ENCODE peak calls at places on chromosomes 4 and X, in nine cellular contexts. One of them, this sample, is unnamed.

GRCh38 chr4:1183985-1184773 is 11.8 kb upstream of the SPON2 start:
- DNase-seq in mucosa of descending colon: no peak
- DNase-seq in ovary: no peak
- DNase-seq in esophagus squamous epithelium: no peak
- DNase-seq in mammary epithelial cell: no peak
- DNase-seq in OCI-LY7: peak; percentile 23
- DNase-seq in tibial nerve: no peak
- DNase-seq in IMR-90: no peak
- DNase-seq in fibroblast of lung: no peak
- DNase-seq in this sample: no peak

GRCh38 chr4:140061194-140061593 is 92.8 kb downstream of the MAML3 start:
- DNase-seq in mammary epithelial cell: no peak
- DNase-seq in ovary: no peak
- DNase-seq in tibial nerve: no peak
- DNase-seq in IMR-90: peak; percentile 79
- DNase-seq in fibroblast of lung: peak; percentile 64
- DNase-seq in OCI-LY7: no peak
- DNase-seq in mucosa of descending colon: no peak
- DNase-seq in esophagus squamous epithelium: no peak
- DNase-seq in this sample: no peak

GRCh38 chr4:119097282-119097900 is 38.2 kb upstream of the MYOZ2 start:
- DNase-seq in esophagus squamous epithelium: no peak
- DNase-seq in IMR-90: no peak
- DNase-seq in fibroblast of lung: no peak
- DNase-seq in mucosa of descending colon: no peak
- DNase-seq in mammary epithelial cell: no peak
- DNase-seq in tibial nerve: no peak
- DNase-seq in ovary: no peak
- DNase-seq in OCI-LY7: no peak
- DNase-seq in this sample: no peak

GRCh38 chrX:134721766-134722532 is 63.7 kb upstream of the PLAC1 start:
- DNase-seq in ovary: no peak
- DNase-seq in OCI-LY7: no peak
- DNase-seq in mucosa of descending colon: no peak
- DNase-seq in tibial nerve: no peak
- DNase-seq in IMR-90: no peak
- DNase-seq in fibroblast of lung: no peak
- DNase-seq in esophagus squamous epithelium: no peak
- DNase-seq in mammary epithelial cell: no peak
- DNase-seq in this sample: no peak

GRCh38 chr4:166501941-166502382 is 628.9 kb downstream of the TLL1 start:
- DNase-seq in tibial nerve: no peak
- DNase-seq in mammary epithelial cell: no peak
- DNase-seq in ovary: no peak
- DNase-seq in IMR-90: no peak
- DNase-seq in esophagus squamous epithelium: no peak
- DNase-seq in OCI-LY7: peak; percentile 1
- DNase-seq in mucosa of descending colon: no peak
- DNase-seq in fibroblast of lung: peak; percentile 9
- DNase-seq in this sample: peak; percentile 67

GRCh38 chr4:120155287-120155686 is 88.6 kb upstream of the MAD2L1 start:
- DNase-seq in esophagus squamous epithelium: no peak
- DNase-seq in ovary: no peak
- DNase-seq in IMR-90: no peak
- DNase-seq in tibial nerve: no peak
- DNase-seq in mammary epithelial cell: no peak
- DNase-seq in OCI-LY7: no peak
- DNase-seq in fibroblast of lung: no peak
- DNase-seq in mucosa of descending colon: no peak
- DNase-seq in this sample: no peak

GRCh38 chrX:40912576-40912975 is 172.7 kb upstream of the USP9X start:
- DNase-seq in tibial nerve: no peak
- DNase-seq in esophagus squamous epithelium: no peak
- DNase-seq in IMR-90: no peak
- DNase-seq in ovary: no peak
- DNase-seq in mammary epithelial cell: peak; percentile 81
- DNase-seq in OCI-LY7: no peak
- DNase-seq in fibroblast of lung: no peak
- DNase-seq in mucosa of descending colon: no peak
- DNase-seq in this sample: no peak

GRCh38 chrX:31099536-31100090 is 27.8 kb upstream of the FTHL17 start:
- DNase-seq in esophagus squamous epithelium: no peak
- DNase-seq in OCI-LY7: no peak
- DNase-seq in mammary epithelial cell: peak; percentile 46
- DNase-seq in tibial nerve: no peak
- DNase-seq in mucosa of descending colon: no peak
- DNase-seq in ovary: no peak
- DNase-seq in fibroblast of lung: no peak
- DNase-seq in IMR-90: no peak
- DNase-seq in this sample: no peak

GRCh38 chr4:37453361-37454262 is 209.1 kb downstream of the NWD2 start:
- DNase-seq in mucosa of descending colon: peak; percentile 82
- DNase-seq in OCI-LY7: no peak
- DNase-seq in IMR-90: no peak
- DNase-seq in fibroblast of lung: peak; percentile 32
- DNase-seq in mammary epithelial cell: peak; percentile 28
- DNase-seq in ovary: no peak
- DNase-seq in tibial nerve: peak; percentile 15
- DNase-seq in esophagus squamous epithelium: no peak
- DNase-seq in this sample: no peak

GRCh38 chrX:23802431-23802830 is 19.5 kb downstream of the SAT1 start:
- DNase-seq in IMR-90: no peak
- DNase-seq in mammary epithelial cell: no peak
- DNase-seq in mucosa of descending colon: no peak
- DNase-seq in ovary: no peak
- DNase-seq in esophagus squamous epithelium: no peak
- DNase-seq in fibroblast of lung: peak; percentile 23
- DNase-seq in OCI-LY7: peak; percentile 35
- DNase-seq in tibial nerve: no peak
- DNase-seq in this sample: no peak

GRCh38 chr4:122798101-122798500 is 28.5 kb upstream of the FGF2 start:
- DNase-seq in OCI-LY7: no peak
- DNase-seq in IMR-90: peak; percentile 94
- DNase-seq in ovary: peak; percentile 64
- DNase-seq in fibroblast of lung: peak; percentile 93
- DNase-seq in mammary epithelial cell: peak; percentile 91
- DNase-seq in mucosa of descending colon: no peak
- DNase-seq in tibial nerve: no peak
- DNase-seq in esophagus squamous epithelium: no peak
- DNase-seq in this sample: no peak

GRCh38 chr4:60579335-60579734 is 620.8 kb upstream of the ADGRL3 start:
- DNase-seq in mucosa of descending colon: no peak
- DNase-seq in fibroblast of lung: peak; percentile 1
- DNase-seq in tibial nerve: no peak
- DNase-seq in esophagus squamous epithelium: no peak
- DNase-seq in OCI-LY7: no peak
- DNase-seq in mammary epithelial cell: peak; percentile 55
- DNase-seq in ovary: no peak
- DNase-seq in IMR-90: peak; percentile 40
- DNase-seq in this sample: no peak

GRCh38 chr4:2862528-2862927 is 18.9 kb downstream of the ADD1 start:
- DNase-seq in ovary: no peak
- DNase-seq in tibial nerve: no peak
- DNase-seq in esophagus squamous epithelium: no peak
- DNase-seq in fibroblast of lung: peak; percentile 60
- DNase-seq in IMR-90: peak; percentile 41
- DNase-seq in OCI-LY7: no peak
- DNase-seq in mammary epithelial cell: peak; percentile 7
- DNase-seq in mucosa of descending colon: no peak
- DNase-seq in this sample: peak; percentile 43

GRCh38 chr4:2859514-2859913 is 15.9 kb downstream of the ADD1 start:
- DNase-seq in IMR-90: no peak
- DNase-seq in mammary epithelial cell: no peak
- DNase-seq in fibroblast of lung: no peak
- DNase-seq in tibial nerve: no peak
- DNase-seq in ovary: no peak
- DNase-seq in OCI-LY7: peak; percentile 69
- DNase-seq in mucosa of descending colon: no peak
- DNase-seq in esophagus squamous epithelium: no peak
- DNase-seq in this sample: no peak

GRCh38 chr4:2863649-2864048 is 20.0 kb downstream of the ADD1 start:
- DNase-seq in ovary: no peak
- DNase-seq in IMR-90: no peak
- DNase-seq in tibial nerve: no peak
- DNase-seq in fibroblast of lung: no peak
- DNase-seq in mucosa of descending colon: no peak
- DNase-seq in mammary epithelial cell: no peak
- DNase-seq in OCI-LY7: no peak
- DNase-seq in esophagus squamous epithelium: no peak
- DNase-seq in this sample: no peak

GRCh38 chr4:2860391-2861348 is 17.0 kb downstream of the ADD1 start:
- DNase-seq in esophagus squamous epithelium: no peak
- DNase-seq in ovary: no peak
- DNase-seq in OCI-LY7: no peak
- DNase-seq in tibial nerve: no peak
- DNase-seq in mucosa of descending colon: no peak
- DNase-seq in IMR-90: peak; percentile 24
- DNase-seq in mammary epithelial cell: no peak
- DNase-seq in fibroblast of lung: peak; percentile 65
- DNase-seq in this sample: peak; percentile 42

DNA sequence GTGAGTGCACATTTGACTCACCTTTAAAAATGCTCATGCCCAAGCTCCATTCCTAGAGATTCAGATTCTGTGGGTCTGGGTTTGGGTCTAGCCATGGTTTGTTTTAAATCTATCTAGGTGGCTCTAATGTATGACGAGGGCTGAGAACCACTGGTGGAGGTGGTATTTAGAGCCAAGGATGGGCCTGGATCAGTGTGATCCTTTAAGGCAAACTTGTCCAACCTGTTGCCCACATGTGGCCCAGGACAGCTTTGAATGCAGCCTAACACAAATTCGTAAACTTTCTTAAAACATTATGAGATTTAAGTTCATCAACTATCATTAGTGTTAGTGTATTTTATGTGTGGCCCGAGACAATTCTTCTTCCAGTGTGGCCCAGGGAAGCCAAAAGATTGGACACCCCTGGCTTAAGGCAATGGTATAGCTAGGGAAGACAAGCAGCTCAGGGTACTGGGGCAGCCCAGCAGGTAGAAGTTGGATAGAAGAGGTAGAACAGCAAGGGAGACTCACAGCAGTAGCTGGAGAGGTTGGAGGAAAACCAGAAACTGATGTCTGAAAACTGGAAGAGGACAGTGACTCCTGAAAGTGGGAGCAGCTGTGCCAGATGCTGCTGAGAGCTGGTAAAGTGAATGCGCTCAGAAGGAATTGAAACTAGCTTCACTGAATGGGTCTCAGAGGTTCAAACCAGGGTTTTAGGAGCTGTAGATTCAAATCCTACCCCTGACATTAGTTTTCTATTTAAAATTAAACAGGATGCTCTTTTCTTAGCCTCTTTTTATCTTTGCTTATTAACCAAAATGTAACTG is 18.2 kb downstream of the ADD1 start:
- DNase-seq in OCI-LY7: no peak
- DNase-seq in tibial nerve: no peak
- DNase-seq in fibroblast of lung: no peak
- DNase-seq in ovary: no peak
- DNase-seq in IMR-90: no peak
- DNase-seq in esophagus squamous epithelium: no peak
- DNase-seq in mucosa of descending colon: no peak
- DNase-seq in mammary epithelial cell: no peak
- DNase-seq in this sample: no peak
- H3K4me1 ChIP-seq in OCI-LY7: peaks cover 30% of the 10 kb centered on the region
- H3K4me1 ChIP-seq in tibial nerve: no peaks in the 10 kb centered on the region
- H3K4me1 ChIP-seq in fibroblast of lung: peaks cover 23% of the 10 kb centered on the region
- H3K4me1 ChIP-seq in ovary: peaks cover 31% of the 10 kb centered on the region
- H3K4me1 ChIP-seq in IMR-90: peaks cover 38% of the 10 kb centered on the region
- H3K4me1 ChIP-seq in esophagus squamous epithelium: peaks cover 100% of the 10 kb centered on the region
- H3K4me1 ChIP-seq in mucosa of descending colon: peaks cover 81% of the 10 kb centered on the region
- H3K4me1 ChIP-seq in mammary epithelial cell: no peaks in the 10 kb centered on the region
- H3K4me1 ChIP-seq in this sample: peaks cover 7% of the 10 kb centered on the region

GRCh38 chr4:147816382-147817254 is 84.7 kb downstream of the ARHGAP10 start:
- DNase-seq in esophagus squamous epithelium: no peak
- DNase-seq in OCI-LY7: no peak
- DNase-seq in mammary epithelial cell: no peak
- DNase-seq in tibial nerve: no peak
- DNase-seq in ovary: no peak
- DNase-seq in mucosa of descending colon: no peak
- DNase-seq in IMR-90: no peak
- DNase-seq in fibroblast of lung: no peak
- DNase-seq in this sample: no peak
- H3K4me1 ChIP-seq in esophagus squamous epithelium: peaks cover 91% of the 10 kb centered on the region
- H3K4me1 ChIP-seq in OCI-LY7: no peaks in the 10 kb centered on the region
- H3K4me1 ChIP-seq in mammary epithelial cell: peaks cover 30% of the 10 kb centered on the region
- H3K4me1 ChIP-seq in tibial nerve: no peaks in the 10 kb centered on the region
- H3K4me1 ChIP-seq in ovary: peaks cover 36% of the 10 kb centered on the region
- H3K4me1 ChIP-seq in mucosa of descending colon: no peaks in the 10 kb centered on the region
- H3K4me1 ChIP-seq in IMR-90: peaks cover 7% of the 10 kb centered on the region
- H3K4me1 ChIP-seq in fibroblast of lung: peaks cover 7% of the 10 kb centered on the region
- H3K4me1 ChIP-seq in this sample: no peaks in the 10 kb centered on the region

GRCh38 chrX:2692221-2693122 is 1.4 kb downstream of the CD99 start:
- DNase-seq in tibial nerve: no peak
- DNase-seq in mucosa of descending colon: peak; percentile 66
- DNase-seq in esophagus squamous epithelium: no peak
- DNase-seq in fibroblast of lung: peak; percentile 85
- DNase-seq in IMR-90: peak; percentile 58
- DNase-seq in OCI-LY7: peak; percentile 38
- DNase-seq in ovary: peak; percentile 42
- DNase-seq in mammary epithelial cell: no peak
- DNase-seq in this sample: no peak

GRCh38 chrX:2693123-2693438 is 2.0 kb downstream of the CD99 start:
- DNase-seq in mucosa of descending colon: no peak
- DNase-seq in ovary: no peak
- DNase-seq in tibial nerve: no peak
- DNase-seq in IMR-90: no peak
- DNase-seq in fibroblast of lung: no peak
- DNase-seq in mammary epithelial cell: no peak
- DNase-seq in esophagus squamous epithelium: no peak
- DNase-seq in OCI-LY7: no peak
- DNase-seq in this sample: no peak

GRCh38 chrX:2689773-2690666 is 1.1 kb upstream of the CD99 start:
- DNase-seq in esophagus squamous epithelium: no peak
- DNase-seq in mammary epithelial cell: no peak
- DNase-seq in tibial nerve: no peak
- DNase-seq in IMR-90: no peak
- DNase-seq in ovary: peak; percentile 48
- DNase-seq in mucosa of descending colon: peak; percentile 82
- DNase-seq in fibroblast of lung: no peak
- DNase-seq in OCI-LY7: no peak
- DNase-seq in this sample: no peak

GRCh38 chrX:2691543-2692220 is 587 bp downstream of the CD99 start:
- DNase-seq in mucosa of descending colon: peak; percentile 78
- DNase-seq in esophagus squamous epithelium: no peak
- DNase-seq in fibroblast of lung: peak; percentile 47
- DNase-seq in mammary epithelial cell: no peak
- DNase-seq in ovary: peak; percentile 69
- DNase-seq in tibial nerve: peak; percentile 41
- DNase-seq in IMR-90: peak; percentile 31
- DNase-seq in OCI-LY7: peak; percentile 35
- DNase-seq in this sample: no peak

GRCh38 chrX:2690856-2691542 is at the start of gene CD99:
- DNase-seq in mucosa of descending colon: peak; percentile 96
- DNase-seq in OCI-LY7: peak; percentile 85
- DNase-seq in esophagus squamous epithelium: no peak
- DNase-seq in mammary epithelial cell: peak; percentile 77
- DNase-seq in ovary: peak; percentile 93
- DNase-seq in tibial nerve: peak; percentile 78
- DNase-seq in fibroblast of lung: peak; percentile 87
- DNase-seq in IMR-90: peak; percentile 78
- DNase-seq in this sample: peak; percentile 85
- H3K4me1 ChIP-seq in mucosa of descending colon: peaks cover 2% of the 10 kb centered on the region
- H3K4me1 ChIP-seq in OCI-LY7: peaks cover 34% of the 10 kb centered on the region
- H3K4me1 ChIP-seq in esophagus squamous epithelium: peaks cover 51% of the 10 kb centered on the region
- H3K4me1 ChIP-seq in mammary epithelial cell: peaks cover 2% of the 10 kb centered on the region
- H3K4me1 ChIP-seq in ovary: peaks cover 19% of the 10 kb centered on the region
- H3K4me1 ChIP-seq in tibial nerve: no peaks in the 10 kb centered on the region
- H3K4me1 ChIP-seq in fibroblast of lung: peaks cover 9% of the 10 kb centered on the region
- H3K4me1 ChIP-seq in IMR-90: peaks cover 2% of the 10 kb centered on the region
- H3K4me1 ChIP-seq in this sample: no peaks in the 10 kb centered on the region

GRCh38 chr4:6916069-6916586 is 6.5 kb downstream of the TBC1D14 start:
- DNase-seq in esophagus squamous epithelium: no peak
- DNase-seq in fibroblast of lung: no peak
- DNase-seq in OCI-LY7: no peak
- DNase-seq in mucosa of descending colon: peak; percentile 60
- DNase-seq in IMR-90: no peak
- DNase-seq in mammary epithelial cell: no peak
- DNase-seq in ovary: no peak
- DNase-seq in tibial nerve: no peak
- DNase-seq in this sample: no peak
- H3K4me1 ChIP-seq in esophagus squamous epithelium: peaks cover 71% of the 10 kb centered on the region
- H3K4me1 ChIP-seq in fibroblast of lung: no peaks in the 10 kb centered on the region
- H3K4me1 ChIP-seq in OCI-LY7: peaks cover 37% of the 10 kb centered on the region
- H3K4me1 ChIP-seq in mucosa of descending colon: peaks cover 61% of the 10 kb centered on the region
- H3K4me1 ChIP-seq in IMR-90: peaks cover 9% of the 10 kb centered on the region
- H3K4me1 ChIP-seq in mammary epithelial cell: peaks cover 19% of the 10 kb centered on the region
- H3K4me1 ChIP-seq in ovary: peaks cover 18% of the 10 kb centered on the region
- H3K4me1 ChIP-seq in tibial nerve: no peaks in the 10 kb centered on the region
- H3K4me1 ChIP-seq in this sample: peaks cover 11% of the 10 kb centered on the region

This sample was measured in H1.